ENCODE peak calls at places on chromosomes 12 and 14, in four cellular contexts. U is T-helper 17 cell, T is activated T-cell treated with anti-CD3 and anti-CD28 coated beads for 24 hours, J is fibroblast of the conjunctiva. N is an unnamed sample.

GRCh38 chr12:120853188-120853587 is 51.0 kb downstream of the SPPL3 start:
- DNase-seq in T (no peak), J (no peak), U (no peak), N (no peak)

GRCh38 chr12:55847033-55847432 is 4.3 kb upstream of the MMP19 start:
- DNase-seq in U (no peak), T (no peak), J (peak), N (no peak)

GRCh38 chr12:108375986-108376663 is 37.0 kb upstream of the CMKLR1 start:
- DNase-seq in T (no peak), J (no peak), U (no peak), N (no peak)

GRCh38 chr12:66403746-66404145 is 101.5 kb downstream of the HELB start:
- DNase-seq in J (no peak), T (no peak), U (no peak), N (no peak)

GRCh38 chr14:58796636-58797429 is 159.1 kb downstream of the DACT1 start:
- DNase-seq in U (no peak), J (no peak), T (no peak), N (no peak)

GRCh38 chr14:105275267-105275946 is 25.4 kb downstream of the BRF1 start:
- DNase-seq in J (peak), T (no peak), U (no peak), N (no peak)

GRCh38 chr12:2739832-2740641 is 54.7 kb upstream of the FKBP4 start:
- DNase-seq in J (peak), T (no peak), U (no peak), N (no peak)

GRCh38 chr14:78005325-78005724 is 164.8 kb upstream of the NRXN3 start:
- DNase-seq in U (no peak), T (no peak), J (no peak), N (no peak)

GRCh38 chr12:62128186-62128965 is 131.8 kb upstream of the USP15 start:
- DNase-seq in J (no peak), U (no peak), T (no peak), N (no peak)

GRCh38 chr14:58730793-58731464 is 93.2 kb downstream of the DACT1 start:
- DNase-seq in T (no peak), U (no peak), J (no peak), N (no peak)

GRCh38 chr14:68979722-68980552 is 835 bp upstream of the ACTN1 start:
- DNase-seq in U (no peak), J (no peak), T (no peak), N (no peak)

GRCh38 chr12:47237751-47238211 is 158.0 kb upstream of the AMIGO2 start:
- DNase-seq in U (no peak), T (no peak), J (no peak), N (no peak)

GRCh38 chr12:59429766-59430165 is 166.1 kb upstream of the SLC16A7 start:
- DNase-seq in U (no peak), J (no peak), T (no peak), N (no peak)

GRCh38 chr14:103518416-103519042 is 4.1 kb downstream of the CKB start:
- DNase-seq in J (no peak), T (peak), U (peak), N (no peak)

GRCh38 chr12:102022286-102022685 is 39.5 kb downstream of the WASHC3 start:
- DNase-seq in J (no peak), T (no peak), U (no peak), N (no peak)

GRCh38 chr12:77847060-77847541 is 16.4 kb downstream of the NAV3 start:
- DNase-seq in T (no peak), U (no peak), J (peak), N (no peak)

GRCh38 chr12:32454075-32454474 is 54.7 kb downstream of the FGD4 start:
- DNase-seq in T (no peak), U (no peak), J (peak), N (no peak)

GRCh38 chr14:100283984-100284881 is 22.0 kb downstream of the SLC25A29 start:
- DNase-seq in U (no peak), J (no peak), T (no peak), N (no peak)

GRCh38 chr14:22289570-22289969 is 299.5 kb downstream of the DAD1 start:
- DNase-seq in J (no peak), U (no peak), T (no peak), N (no peak)

GRCh38 chr12:79844693-79845092 is 90.2 kb downstream of the PPP1R12A start:
- DNase-seq in J (no peak), T (no peak), U (no peak), N (no peak)

GRCh38 chr14:66405158-66405557 is 81.0 kb upstream of the CCDC196 start:
- DNase-seq in J (no peak), U (no peak), T (no peak), N (no peak)

GRCh38 chr12:120497524-120498150 is 1.7 kb downstream of the DYNLL1 start:
- DNase-seq in U (no peak), J (no peak), T (no peak), N (no peak)

GRCh38 chr14:100297320-100298300 is 8.6 kb downstream of the SLC25A29 start:
- DNase-seq in T (no peak), J (peak), U (no peak), N (no peak)

GRCh38 chr12:58533652-58534051 is 386.7 kb downstream of the LRIG3 start:
- DNase-seq in J (no peak), T (no peak), U (no peak), N (no peak)

GRCh38 chr12:95996034-95996658 is at the start of gene HAL:
- DNase-seq in T (no peak), U (no peak), J (no peak), N (no peak)

GRCh38 chr12:57733928-57734327 is 4.6 kb downstream of the AGAP2 start:
- DNase-seq in J (no peak), U (no peak), T (no peak), N (no peak)

GRCh38 chr14:61475316-61475715 is 153.9 kb downstream of the PRKCH start:
- DNase-seq in J (peak), T (no peak), U (no peak), N (no peak)

GRCh38 chr14:75566321-75566720 is 12.1 kb upstream of the FLVCR2 start:
- DNase-seq in T (peak), U (peak), J (no peak), N (no peak)

GRCh38 chr14:70239802-70240201 is 51.1 kb upstream of the SLC8A3 start:
- DNase-seq in U (no peak), T (no peak), J (no peak), N (no peak)

GRCh38 chr12:50325890-50326391 is 42.6 kb upstream of the LIMA1 start:
- DNase-seq in U (no peak), J (no peak), T (no peak), N (no peak)

GRCh38 chr14:100279563-100279962 is 26.7 kb downstream of the SLC25A29 start:
- DNase-seq in J (no peak), U (no peak), T (no peak), N (no peak)

GRCh38 chr14:70708717-70709570 is 67.2 kb downstream of the TTC9 start:
- DNase-seq in U (no peak), T (no peak), J (no peak), N (no peak)

GRCh38 chr12:51269174-51270066 is 795 bp downstream of the SMAGP start:
- DNase-seq in U (peak), T (peak), J (no peak), N (no peak)

GRCh38 chr12:1838994-1839365 is 18.6 kb downstream of the LRTM2 start:
- DNase-seq in U (no peak), T (no peak), J (no peak), N (no peak)

GRCh38 chr14:36451346-36452065 is 68.5 kb downstream of the NKX2-1 start:
- DNase-seq in T (no peak), U (no peak), J (no peak), N (no peak)

GRCh38 chr12:24469089-24469488 is 479.8 kb downstream of the BCAT1 start:
- DNase-seq in T (no peak), J (no peak), U (no peak), N (no peak)

GRCh38 chr14:50229646-50230045 is 1.7 kb downstream of the SOS2 start:
- DNase-seq in U (no peak), J (no peak), T (no peak), N (no peak)

GRCh38 chr12:21941522-21942376 is 523 bp upstream of the ABCC9 start:
- DNase-seq in U (no peak), T (no peak), J (peak), N (no peak)

GRCh38 chr12:26939192-26939832 is 1.0 kb downstream of the FGFR1OP2 start:
- DNase-seq in U (no peak), T (no peak), J (no peak), N (no peak)

N was measured in brain pericyte.